ENCODE peak calls at places on chromosomes 5 and 9, in nine cellular contexts. One of them, this sample, is unnamed.

GRCh38 chr9:105957830-105958229 is 263.5 kb downstream of the TMEM38B start:
- DNase-seq in psoas muscle: no peak
- DNase-seq in GM23338: peak; percentile 83
- DNase-seq in foreskin fibroblast: no peak
- DNase-seq in epithelial cell of esophagus: peak; percentile 10
- DNase-seq in activated B cell treated with CpG ODN at 0.5 μM for 24 hours: no peak
- DNase-seq in HFFc6: no peak
- DNase-seq in Panc1: no peak
- DNase-seq in A549: no peak
- DNase-seq in this sample: peak; percentile 54

GRCh38 chr5:137296213-137296702 is 202.9 kb downstream of the SPOCK1 start:
- DNase-seq in psoas muscle: no peak
- DNase-seq in GM23338: no peak
- DNase-seq in foreskin fibroblast: peak; percentile 39
- DNase-seq in epithelial cell of esophagus: no peak
- DNase-seq in activated B cell treated with CpG ODN at 0.5 μM for 24 hours: no peak
- DNase-seq in HFFc6: no peak
- DNase-seq in Panc1: no peak
- DNase-seq in A549: no peak
- DNase-seq in this sample: no peak

GRCh38 chr9:19138084-19138483 is 10.8 kb upstream of the PLIN2 start:
- DNase-seq in psoas muscle: no peak
- DNase-seq in GM23338: no peak
- DNase-seq in foreskin fibroblast: no peak
- DNase-seq in epithelial cell of esophagus: no peak
- DNase-seq in activated B cell treated with CpG ODN at 0.5 μM for 24 hours: no peak
- DNase-seq in HFFc6: no peak
- DNase-seq in Panc1: no peak
- DNase-seq in A549: no peak
- DNase-seq in this sample: no peak

GRCh38 chr5:73599378-73599777 is 26.6 kb upstream of the ARHGEF28 start:
- DNase-seq in psoas muscle: no peak
- DNase-seq in GM23338: no peak
- DNase-seq in foreskin fibroblast: no peak
- DNase-seq in epithelial cell of esophagus: no peak
- DNase-seq in activated B cell treated with CpG ODN at 0.5 μM for 24 hours: no peak
- DNase-seq in HFFc6: no peak
- DNase-seq in Panc1: no peak
- DNase-seq in A549: no peak
- DNase-seq in this sample: no peak

GRCh38 chr5:17235736-17236330 is 18.4 kb downstream of the BASP1 start:
- DNase-seq in psoas muscle: no peak
- DNase-seq in GM23338: no peak
- DNase-seq in foreskin fibroblast: peak; percentile 65
- DNase-seq in epithelial cell of esophagus: no peak
- DNase-seq in activated B cell treated with CpG ODN at 0.5 μM for 24 hours: no peak
- DNase-seq in HFFc6: peak; percentile 62
- DNase-seq in Panc1: no peak
- DNase-seq in A549: no peak
- DNase-seq in this sample: no peak

GRCh38 chr9:96551403-96551802 is 68.2 kb downstream of the CDC14B start:
- DNase-seq in psoas muscle: no peak
- DNase-seq in GM23338: no peak
- DNase-seq in foreskin fibroblast: no peak
- DNase-seq in epithelial cell of esophagus: no peak
- DNase-seq in activated B cell treated with CpG ODN at 0.5 μM for 24 hours: no peak
- DNase-seq in HFFc6: no peak
- DNase-seq in Panc1: no peak
- DNase-seq in A549: no peak
- DNase-seq in this sample: no peak

GRCh38 chr5:142913728-142914338 is 143.7 kb downstream of the ARHGAP26 start:
- DNase-seq in psoas muscle: no peak
- DNase-seq in GM23338: no peak
- DNase-seq in foreskin fibroblast: no peak
- DNase-seq in epithelial cell of esophagus: peak; percentile 91
- DNase-seq in activated B cell treated with CpG ODN at 0.5 μM for 24 hours: no peak
- DNase-seq in HFFc6: no peak
- DNase-seq in Panc1: no peak
- DNase-seq in A549: no peak
- DNase-seq in this sample: no peak

GRCh38 chr9:116101516-116101915 is 52.1 kb upstream of the PAPPA start:
- DNase-seq in psoas muscle: no peak
- DNase-seq in GM23338: no peak
- DNase-seq in foreskin fibroblast: peak; percentile 84
- DNase-seq in epithelial cell of esophagus: peak; percentile 94
- DNase-seq in activated B cell treated with CpG ODN at 0.5 μM for 24 hours: no peak
- DNase-seq in HFFc6: peak; percentile 60
- DNase-seq in Panc1: no peak
- DNase-seq in A549: peak; percentile 50
- DNase-seq in this sample: peak; percentile 77

GRCh38 chr5:111631328-111631727 is 119.0 kb upstream of the STARD4 start:
- DNase-seq in psoas muscle: no peak
- DNase-seq in GM23338: no peak
- DNase-seq in foreskin fibroblast: no peak
- DNase-seq in epithelial cell of esophagus: no peak
- DNase-seq in activated B cell treated with CpG ODN at 0.5 μM for 24 hours: no peak
- DNase-seq in HFFc6: no peak
- DNase-seq in Panc1: no peak
- DNase-seq in A549: no peak
- DNase-seq in this sample: no peak

GRCh38 chr9:22037954-22038690 is 29.0 kb upstream of the CDKN2B start:
- DNase-seq in psoas muscle: no peak
- DNase-seq in GM23338: peak; percentile 18
- DNase-seq in foreskin fibroblast: peak; percentile 56
- DNase-seq in epithelial cell of esophagus: peak; percentile 67
- DNase-seq in activated B cell treated with CpG ODN at 0.5 μM for 24 hours: no peak
- DNase-seq in HFFc6: peak; percentile 32
- DNase-seq in Panc1: no peak
- DNase-seq in A549: no peak
- DNase-seq in this sample: no peak

DNA sequence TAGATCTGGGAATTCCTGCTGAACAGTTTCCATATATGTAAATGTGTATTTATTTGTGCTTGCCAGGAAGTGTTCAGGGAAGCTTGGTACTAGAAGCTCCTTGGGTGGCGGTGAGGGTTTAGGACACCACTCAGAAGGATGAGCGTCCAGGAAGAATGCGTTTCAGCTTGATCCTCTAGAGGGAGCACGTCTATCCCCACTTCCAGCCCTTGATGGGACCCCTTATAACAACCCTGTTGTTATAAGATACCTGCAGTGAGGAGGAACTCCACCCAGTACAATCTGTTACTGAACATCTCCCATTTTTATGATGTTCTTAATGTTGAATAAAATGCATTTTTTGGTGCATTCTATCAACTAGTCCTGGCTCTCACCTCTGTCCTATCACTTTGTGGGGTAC is 88.9 kb downstream of the CYFIP2 start:
- DNase-seq in psoas muscle: no peak
- DNase-seq in GM23338: peak; percentile 72
- DNase-seq in foreskin fibroblast: no peak
- DNase-seq in epithelial cell of esophagus: peak; percentile 14
- DNase-seq in activated B cell treated with CpG ODN at 0.5 μM for 24 hours: no peak
- DNase-seq in HFFc6: no peak
- DNase-seq in Panc1: no peak
- DNase-seq in A549: peak; percentile 19
- DNase-seq in this sample: peak; percentile 19
- TF ChIP-seq CTCF in psoas muscle: no peak
- TF ChIP-seq CTCF in GM23338: peak; percentile 71
- TF ChIP-seq CTCF in foreskin fibroblast: peak; percentile 32
- TF ChIP-seq CTCF in epithelial cell of esophagus: peak; percentile 32
- TF ChIP-seq CTCF in activated B cell treated with CpG ODN at 0.5 μM for 24 hours: no peak
- TF ChIP-seq CTCF in HFFc6: peak; percentile 71
- TF ChIP-seq CTCF in Panc1: peak; percentile 66
- TF ChIP-seq CTCF in A549: peak; percentile 46
- TF ChIP-seq CTCF in this sample: peak; percentile 30

GRCh38 chr5:8952147-8952546 is 593.7 kb downstream of the SEMA5A start:
- DNase-seq in psoas muscle: no peak
- DNase-seq in GM23338: no peak
- DNase-seq in foreskin fibroblast: no peak
- DNase-seq in epithelial cell of esophagus: no peak
- DNase-seq in activated B cell treated with CpG ODN at 0.5 μM for 24 hours: no peak
- DNase-seq in HFFc6: no peak
- DNase-seq in Panc1: no peak
- DNase-seq in A549: no peak
- DNase-seq in this sample: no peak

GRCh38 chr5:8956659-8957058 is 589.2 kb downstream of the SEMA5A start:
- DNase-seq in psoas muscle: no peak
- DNase-seq in GM23338: no peak
- DNase-seq in foreskin fibroblast: no peak
- DNase-seq in epithelial cell of esophagus: no peak
- DNase-seq in activated B cell treated with CpG ODN at 0.5 μM for 24 hours: no peak
- DNase-seq in HFFc6: no peak
- DNase-seq in Panc1: no peak
- DNase-seq in A549: no peak
- DNase-seq in this sample: no peak

GRCh38 chr5:8953911-8954310 is 592.0 kb downstream of the SEMA5A start:
- DNase-seq in psoas muscle: no peak
- DNase-seq in GM23338: no peak
- DNase-seq in foreskin fibroblast: peak; percentile 6
- DNase-seq in epithelial cell of esophagus: no peak
- DNase-seq in activated B cell treated with CpG ODN at 0.5 μM for 24 hours: no peak
- DNase-seq in HFFc6: no peak
- DNase-seq in Panc1: no peak
- DNase-seq in A549: no peak
- DNase-seq in this sample: no peak

GRCh38 chr5:8953016-8953415 is 592.9 kb downstream of the SEMA5A start:
- DNase-seq in psoas muscle: no peak
- DNase-seq in GM23338: no peak
- DNase-seq in foreskin fibroblast: no peak
- DNase-seq in epithelial cell of esophagus: no peak
- DNase-seq in activated B cell treated with CpG ODN at 0.5 μM for 24 hours: no peak
- DNase-seq in HFFc6: no peak
- DNase-seq in Panc1: no peak
- DNase-seq in A549: no peak
- DNase-seq in this sample: no peak

GRCh38 chr5:8954801-8955200 is 591.1 kb downstream of the SEMA5A start:
- DNase-seq in psoas muscle: no peak
- DNase-seq in GM23338: peak; percentile 3
- DNase-seq in foreskin fibroblast: peak; percentile 18
- DNase-seq in epithelial cell of esophagus: no peak
- DNase-seq in activated B cell treated with CpG ODN at 0.5 μM for 24 hours: no peak
- DNase-seq in HFFc6: no peak
- DNase-seq in Panc1: no peak
- DNase-seq in A549: no peak
- DNase-seq in this sample: no peak
- TF ChIP-seq CTCF in psoas muscle: no peak
- TF ChIP-seq CTCF in GM23338: peak; percentile 34
- TF ChIP-seq CTCF in foreskin fibroblast: peak; percentile 16
- TF ChIP-seq CTCF in epithelial cell of esophagus: no peak
- TF ChIP-seq CTCF in activated B cell treated with CpG ODN at 0.5 μM for 24 hours: no peak
- TF ChIP-seq CTCF in HFFc6: peak; percentile 50
- TF ChIP-seq CTCF in Panc1: no peak
- TF ChIP-seq CTCF in A549: no peak
- TF ChIP-seq CTCF in this sample: peak; percentile 13

GRCh38 chr9:74577956-74578355 is 80.8 kb downstream of the RORB start:
- DNase-seq in psoas muscle: no peak
- DNase-seq in GM23338: peak; percentile 51
- DNase-seq in foreskin fibroblast: peak; percentile 1
- DNase-seq in epithelial cell of esophagus: peak; percentile 17
- DNase-seq in activated B cell treated with CpG ODN at 0.5 μM for 24 hours: no peak
- DNase-seq in HFFc6: no peak
- DNase-seq in Panc1: no peak
- DNase-seq in A549: peak; percentile 5
- DNase-seq in this sample: no peak
- TF ChIP-seq CTCF in psoas muscle: peak; percentile 16
- TF ChIP-seq CTCF in GM23338: peak; percentile 55
- TF ChIP-seq CTCF in foreskin fibroblast: peak; percentile 37
- TF ChIP-seq CTCF in epithelial cell of esophagus: peak; percentile 47
- TF ChIP-seq CTCF in activated B cell treated with CpG ODN at 0.5 μM for 24 hours: no peak
- TF ChIP-seq CTCF in HFFc6: peak; percentile 49
- TF ChIP-seq CTCF in Panc1: peak; percentile 35
- TF ChIP-seq CTCF in A549: peak; percentile 47
- TF ChIP-seq CTCF in this sample: no peak

GRCh38 chr5:102554728-102555127 is 55.9 kb upstream of the SLCO6A1 start:
- DNase-seq in psoas muscle: no peak
- DNase-seq in GM23338: peak; percentile 47
- DNase-seq in foreskin fibroblast: no peak
- DNase-seq in epithelial cell of esophagus: peak; percentile 2
- DNase-seq in activated B cell treated with CpG ODN at 0.5 μM for 24 hours: no peak
- DNase-seq in HFFc6: no peak
- DNase-seq in Panc1: no peak
- DNase-seq in A549: no peak
- DNase-seq in this sample: peak; percentile 33
- TF ChIP-seq CTCF in psoas muscle: no peak
- TF ChIP-seq CTCF in GM23338: peak; percentile 64
- TF ChIP-seq CTCF in foreskin fibroblast: no peak
- TF ChIP-seq CTCF in epithelial cell of esophagus: no peak
- TF ChIP-seq CTCF in activated B cell treated with CpG ODN at 0.5 μM for 24 hours: no peak
- TF ChIP-seq CTCF in HFFc6: no peak
- TF ChIP-seq CTCF in Panc1: no peak
- TF ChIP-seq CTCF in A549: no peak
- TF ChIP-seq CTCF in this sample: peak; percentile 8

GRCh38 chr9:38068616-38068865 is 486 bp downstream of the SHB start:
- DNase-seq in psoas muscle: no peak
- DNase-seq in GM23338: peak; percentile 51
- DNase-seq in foreskin fibroblast: peak; percentile 81
- DNase-seq in epithelial cell of esophagus: peak; percentile 64
- DNase-seq in activated B cell treated with CpG ODN at 0.5 μM for 24 hours: no peak
- DNase-seq in HFFc6: no peak
- DNase-seq in Panc1: no peak
- DNase-seq in A549: peak; percentile 60
- DNase-seq in this sample: peak; percentile 55
- TF ChIP-seq CTCF in psoas muscle: peak; percentile 40
- TF ChIP-seq CTCF in GM23338: no peak
- TF ChIP-seq CTCF in foreskin fibroblast: peak; percentile 54
- TF ChIP-seq CTCF in epithelial cell of esophagus: peak; percentile 36
- TF ChIP-seq CTCF in activated B cell treated with CpG ODN at 0.5 μM for 24 hours: no peak
- TF ChIP-seq CTCF in HFFc6: no peak
- TF ChIP-seq CTCF in Panc1: peak; percentile 63
- TF ChIP-seq CTCF in A549: peak; percentile 62
- TF ChIP-seq CTCF in this sample: peak; percentile 43

GRCh38 chr5:18314192-18314778 is 680.0 kb downstream of the TAF11L14 start:
- DNase-seq in psoas muscle: no peak
- DNase-seq in GM23338: peak; percentile 44
- DNase-seq in foreskin fibroblast: peak; percentile 44
- DNase-seq in epithelial cell of esophagus: peak; percentile 41
- DNase-seq in activated B cell treated with CpG ODN at 0.5 μM for 24 hours: no peak
- DNase-seq in HFFc6: peak; percentile 10
- DNase-seq in Panc1: peak; percentile 30
- DNase-seq in A549: peak; percentile 33
- DNase-seq in this sample: peak; percentile 45
- TF ChIP-seq CTCF in psoas muscle: peak; percentile 48
- TF ChIP-seq CTCF in GM23338: peak; percentile 81
- TF ChIP-seq CTCF in foreskin fibroblast: peak; percentile 31
- TF ChIP-seq CTCF in epithelial cell of esophagus: peak; percentile 41
- TF ChIP-seq CTCF in activated B cell treated with CpG ODN at 0.5 μM for 24 hours: no peak
- TF ChIP-seq CTCF in HFFc6: peak; percentile 89
- TF ChIP-seq CTCF in Panc1: peak; percentile 65
- TF ChIP-seq CTCF in A549: peak; percentile 77
- TF ChIP-seq CTCF in this sample: peak; percentile 41

GRCh38 chr5:75584641-75585040 is 26.6 kb upstream of the ANKDD1B start:
- DNase-seq in psoas muscle: no peak
- DNase-seq in GM23338: no peak
- DNase-seq in foreskin fibroblast: no peak
- DNase-seq in epithelial cell of esophagus: peak; percentile 17
- DNase-seq in activated B cell treated with CpG ODN at 0.5 μM for 24 hours: no peak
- DNase-seq in HFFc6: no peak
- DNase-seq in Panc1: no peak
- DNase-seq in A549: no peak
- DNase-seq in this sample: peak; percentile 9
- TF ChIP-seq CTCF in psoas muscle: no peak
- TF ChIP-seq CTCF in GM23338: peak; percentile 34
- TF ChIP-seq CTCF in foreskin fibroblast: peak; percentile 14
- TF ChIP-seq CTCF in epithelial cell of esophagus: peak; percentile 39
- TF ChIP-seq CTCF in activated B cell treated with CpG ODN at 0.5 μM for 24 hours: no peak
- TF ChIP-seq CTCF in HFFc6: peak; percentile 67
- TF ChIP-seq CTCF in Panc1: peak; percentile 35
- TF ChIP-seq CTCF in A549: peak; percentile 27
- TF ChIP-seq CTCF in this sample: peak; percentile 24

GRCh38 chr9:101119206-101119819 is 90.8 kb downstream of the PLPPR1 start:
- DNase-seq in psoas muscle: peak; percentile 30
- DNase-seq in GM23338: peak; percentile 83
- DNase-seq in foreskin fibroblast: peak; percentile 0
- DNase-seq in epithelial cell of esophagus: peak; percentile 61
- DNase-seq in activated B cell treated with CpG ODN at 0.5 μM for 24 hours: no peak
- DNase-seq in HFFc6: no peak
- DNase-seq in Panc1: no peak
- DNase-seq in A549: peak; percentile 58
- DNase-seq in this sample: peak; percentile 64
- TF ChIP-seq CTCF in psoas muscle: peak; percentile 45
- TF ChIP-seq CTCF in GM23338: peak; percentile 94
- TF ChIP-seq CTCF in foreskin fibroblast: peak; percentile 45
- TF ChIP-seq CTCF in epithelial cell of esophagus: peak; percentile 93
- TF ChIP-seq CTCF in activated B cell treated with CpG ODN at 0.5 μM for 24 hours: no peak
- TF ChIP-seq CTCF in HFFc6: peak; percentile 71
- TF ChIP-seq CTCF in Panc1: peak; percentile 70
- TF ChIP-seq CTCF in A549: peak; percentile 81
- TF ChIP-seq CTCF in this sample: peak; percentile 75

This sample was measured in MCF 10A.